ENCODE peak calls at places on chromosomes 16 and 17, in five cellular contexts. L, E, J, V and P are unnamed samples.

GRCh38 chr16:89572478-89573205 is 2.9 kb upstream of the CPNE7 start:
- DNase-seq in J (no peak), E (peak; percentile 73), L (no peak), V (no peak), P (peak; percentile 51)

GRCh38 chr17:62950067-62950466 is 16.0 kb upstream of the TANC2 start:
- DNase-seq in J (no peak), E (no peak), V (no peak), L (no peak), P (no peak)

GRCh38 chr16:57867000-57867561 is 64.8 kb upstream of the KIFC3 start:
- DNase-seq in J (no peak), L (no peak), V (no peak), E (no peak), P (no peak)

GRCh38 chr16:78789556-78789955 is 690.1 kb downstream of the WWOX start:
- DNase-seq in L (no peak), J (no peak), E (no peak), V (no peak), P (no peak)

GRCh38 chr16:88469615-88470395 is 16.7 kb downstream of the ZFPM1 start:
- DNase-seq in E (no peak), L (no peak), J (no peak), V (no peak), P (no peak)

GRCh38 chr16:56353054-56353921 is 72.1 kb downstream of the AMFR start:
- DNase-seq in L (no peak), V (no peak), E (no peak), J (no peak), P (no peak)

GRCh38 chr16:24775455-24775854 is 46.0 kb downstream of the TNRC6A start:
- DNase-seq in L (no peak), E (no peak), V (no peak), J (no peak), P (no peak)

GRCh38 chr17:59791603-59792457 is 84.4 kb downstream of the VMP1 start:
- DNase-seq in L (no peak), J (no peak), E (peak; percentile 85), V (no peak), P (no peak)

GRCh38 chr17:67628580-67629013 is 89.1 kb upstream of the NOL11 start:
- DNase-seq in L (no peak), E (peak; percentile 70), J (no peak), V (no peak), P (peak; percentile 64)

GRCh38 chr16:70577256-70577698 is 53.7 kb downstream of the SF3B3 start:
- DNase-seq in J (no peak), L (peak; percentile 8), E (no peak), V (no peak), P (no peak)

GRCh38 chr17:33322063-33322462 is 29.0 kb upstream of the ASIC2 start:
- DNase-seq in E (no peak), L (no peak), J (no peak), V (no peak), P (no peak)

GRCh38 chr16:51161440-51162195 is 10.5 kb upstream of the SALL1 start:
- DNase-seq in J (no peak), L (no peak), E (no peak), V (no peak), P (no peak)

GRCh38 chr17:1617620-1618174 is 10.9 kb downstream of the SLC43A2 start:
- DNase-seq in E (no peak), L (peak; percentile 93), V (peak; percentile 56), J (no peak), P (no peak)

DNA sequence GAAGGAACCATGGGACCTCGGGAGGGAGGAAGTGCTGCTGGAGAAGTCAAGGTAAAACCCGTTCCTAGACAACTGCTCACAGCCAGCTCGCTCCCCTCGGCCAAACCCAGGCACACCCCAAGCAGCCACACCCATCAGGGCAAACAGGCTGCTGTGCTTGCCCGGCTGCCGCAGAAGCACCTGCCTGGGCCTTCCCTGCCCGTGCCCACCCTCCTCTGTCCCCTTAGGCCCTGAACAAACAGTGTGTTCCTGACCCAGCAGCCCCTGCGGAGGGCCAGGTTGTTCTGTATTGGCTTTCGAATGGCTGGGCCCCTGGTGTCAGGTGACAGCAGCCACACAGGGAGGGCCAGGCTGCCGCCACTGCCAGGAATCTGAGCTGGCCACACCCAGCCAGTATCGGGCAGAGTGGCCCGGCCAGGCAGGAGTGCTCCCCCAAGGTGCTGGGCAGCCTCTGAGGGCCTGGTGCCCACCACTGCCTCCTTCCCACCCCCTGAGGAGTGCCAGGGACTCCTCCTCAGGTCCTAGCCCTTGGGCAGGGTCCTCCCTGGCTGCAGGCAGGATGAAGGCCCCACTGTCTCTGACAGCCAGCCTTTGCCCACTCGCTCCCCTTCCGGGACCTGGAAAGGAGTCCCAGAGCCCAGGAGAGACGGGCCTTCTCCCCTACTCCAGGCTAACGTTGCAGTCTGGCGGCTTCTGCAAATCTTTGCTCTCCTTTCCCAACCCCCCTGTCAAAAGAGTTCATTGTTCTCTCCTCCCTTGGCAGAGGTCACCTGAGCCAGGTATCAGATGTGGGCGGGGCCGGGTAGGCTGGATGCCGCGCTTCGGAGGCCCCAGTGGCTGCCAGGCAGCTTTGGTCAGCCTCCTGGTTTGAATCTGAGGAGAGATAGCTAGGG is 24.0 kb downstream of the LLGL2 start:
- DNase-seq in E (peak; percentile 89), J (no peak), L (peak; percentile 63), V (no peak), P (no peak)
- TF ChIP-seq ZBTB33 in E (no peak), J (no peak), L (no peak), V (no peak), P (no peak)

GRCh38 chr16:29302976-29303375 is 103.5 kb downstream of the NPIPB11 start:
- DNase-seq in J (no peak), L (no peak), V (no peak), E (no peak), P (no peak)
- TF ChIP-seq POLR2AphosphoS5 in J (no peak), L (no peak), V (no peak), E (no peak), P (no peak)

DNA sequence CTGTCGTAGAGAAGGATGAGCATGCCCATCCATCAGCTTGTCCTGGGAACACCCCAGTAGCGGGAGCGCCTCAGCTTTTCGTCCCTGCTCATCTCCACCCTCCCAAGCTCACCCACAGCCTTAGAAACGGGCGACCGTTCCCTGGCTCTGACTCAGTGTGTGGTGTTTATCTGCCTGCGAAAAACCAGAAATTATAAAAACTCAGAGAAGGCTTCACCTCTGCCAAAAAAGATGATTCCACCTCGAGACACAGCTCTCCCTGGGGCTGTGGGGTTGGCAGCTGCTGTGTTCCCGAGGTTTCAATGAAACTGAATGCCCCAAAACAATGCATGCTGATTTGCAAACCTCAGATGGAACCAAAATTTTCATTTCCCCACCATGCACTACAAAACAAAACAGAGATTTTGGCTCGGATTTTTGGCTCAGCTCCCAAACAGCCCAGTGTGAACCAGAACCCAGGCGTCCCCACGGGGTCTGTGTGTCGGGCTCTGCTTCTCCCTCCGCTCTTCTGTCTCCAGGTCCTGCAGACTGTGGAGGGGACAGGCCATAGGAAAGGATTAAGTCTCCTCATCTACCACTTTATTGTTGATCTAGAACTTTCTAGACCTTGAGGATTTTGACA is 62.4 kb upstream of the MED9 start:
- DNase-seq in J (no peak), L (no peak), E (no peak), V (no peak), P (no peak)
- TF ChIP-seq MAX in J (no peak), L (no peak), E (no peak), V (no peak), P (no peak)

GRCh38 chr17:56325561-56325960 is 172.3 kb downstream of the ANKFN1 start:
- DNase-seq in E (no peak), L (no peak), V (no peak), J (no peak), P (no peak)
- TF ChIP-seq ZBTB33 in E (no peak), L (no peak), V (no peak), J (no peak), P (no peak)

GRCh38 chr16:73032548-73033270 is 15.2 kb downstream of the ZFHX3 start:
- DNase-seq in V (no peak), E (no peak), J (peak; percentile 53), L (no peak), P (no peak)

GRCh38 chr16:73036074-73036826 is 11.7 kb downstream of the ZFHX3 start:
- DNase-seq in E (no peak), J (peak; percentile 75), V (no peak), L (no peak), P (no peak)

GRCh38 chr16:73033271-73033998 is 14.5 kb downstream of the ZFHX3 start:
- DNase-seq in J (no peak), V (no peak), E (no peak), L (no peak), P (no peak)

GRCh38 chr16:73037331-73037745 is 10.6 kb downstream of the ZFHX3 start:
- DNase-seq in E (no peak), J (no peak), V (no peak), L (no peak), P (peak; percentile 61)

DNA sequence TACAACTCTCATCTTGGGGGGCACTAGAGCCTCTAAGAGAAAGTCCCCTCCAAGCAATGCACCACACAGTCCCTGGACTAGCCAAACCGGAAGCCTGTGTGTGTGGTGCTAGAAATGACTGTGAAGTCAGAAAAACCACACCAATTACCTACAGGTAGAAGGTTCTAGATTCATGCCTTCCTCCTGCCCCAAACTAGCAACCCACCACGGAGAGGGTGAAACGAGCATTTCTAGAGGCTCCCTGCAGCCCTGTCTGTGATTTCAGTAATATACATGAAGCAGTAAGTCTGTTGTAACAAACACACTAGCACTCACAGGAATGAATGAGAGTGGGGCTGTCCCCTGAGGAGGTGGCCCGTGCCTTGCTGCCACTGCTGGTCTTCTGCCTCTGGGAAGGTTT is 13.6 kb downstream of the ZFHX3 start:
- DNase-seq in V (no peak), E (no peak), L (no peak), J (peak; percentile 49), P (no peak)
- TF ChIP-seq POLR2AphosphoS5 in V (no peak), E (no peak), L (no peak), J (no peak), P (no peak)

GRCh38 chr17:16300554-16300953 is 52.7 kb downstream of the CENPV start:
- DNase-seq in L (no peak), E (no peak), J (no peak), V (no peak), P (no peak)

GRCh38 chr17:16302856-16303255 is 50.4 kb downstream of the CENPV start:
- DNase-seq in L (no peak), J (no peak), E (no peak), V (no peak), P (no peak)

GRCh38 chr17:16301963-16302855 is 51.1 kb downstream of the CENPV start:
- DNase-seq in V (no peak), L (no peak), E (no peak), J (no peak), P (no peak)

GRCh38 chr17:16304832-16305231 is 48.4 kb downstream of the CENPV start:
- DNase-seq in V (no peak), E (peak; percentile 63), J (no peak), L (no peak), P (peak; percentile 50)
- TF ChIP-seq MAX in V (no peak), E (no peak), J (no peak), L (no peak), P (no peak)

DNA sequence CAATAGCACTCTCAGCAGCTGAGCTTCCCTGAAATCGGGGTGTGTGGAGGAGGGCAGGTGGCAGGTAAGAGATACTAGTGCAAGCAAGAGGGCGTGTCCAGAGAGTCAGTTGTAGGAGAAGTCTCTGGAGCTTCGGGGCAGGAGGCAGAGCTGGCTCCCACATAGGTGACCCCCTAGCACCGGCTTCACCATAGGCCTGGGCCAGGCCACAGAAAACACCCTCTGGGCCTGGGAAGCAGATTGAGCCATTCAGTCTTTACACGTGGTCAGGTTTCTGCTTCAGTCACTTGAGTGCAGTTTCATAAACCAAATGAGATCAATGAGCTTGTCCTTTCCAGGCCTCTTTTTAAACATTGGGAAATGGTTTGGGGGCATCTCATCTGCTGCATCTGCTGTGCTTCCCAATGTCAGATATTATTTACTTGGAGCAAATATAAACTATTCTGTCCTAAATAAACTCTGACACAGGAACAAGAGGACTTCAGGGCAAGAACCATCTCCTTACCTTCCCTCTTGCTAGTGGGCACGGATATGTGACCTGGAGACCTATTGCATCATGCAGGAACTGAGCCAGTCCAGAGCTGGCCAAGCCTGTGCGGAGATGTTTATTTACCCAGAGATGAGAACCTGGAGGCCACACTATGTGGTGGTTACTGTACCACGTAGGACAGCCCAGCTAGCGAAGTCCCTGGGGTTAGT is 16.1 kb downstream of the CCR7 start:
- DNase-seq in E (peak; percentile 96), L (no peak), V (no peak), J (no peak), P (peak; percentile 47)
- TF ChIP-seq ZBTB33 in E (peak; percentile 78), L (no peak), V (no peak), J (no peak), P (no peak)